ENCODE peak calls at places on chromosomes 4 and X, in five cellular contexts. T, R, S, Y and E are unnamed samples.

GRCh38 chrX:39903937-39904336 is 193.8 kb downstream of the BCOR start:
- DNase-seq in R (no peak), S (peak; percentile 32), T (peak; percentile 48), Y (no peak), E (no peak)

GRCh38 chrX:12080265-12080664 is 58.0 kb upstream of the FRMPD4 start:
- DNase-seq in S (peak; percentile 67), T (no peak), Y (peak; percentile 52), R (no peak), E (peak; percentile 53)

GRCh38 chrX:110992611-110993010 is 103.4 kb upstream of the PAK3 start:
- DNase-seq in Y (peak; percentile 5), S (peak; percentile 36), T (no peak), R (no peak), E (peak; percentile 14)

GRCh38 chrX:63475200-63475599 is 124.1 kb upstream of the SPIN4 start:
- DNase-seq in R (no peak), T (no peak), Y (peak; percentile 10), S (no peak), E (peak; percentile 1)

GRCh38 chr4:114316789-114317188 is 281.8 kb upstream of the UGT8 start:
- DNase-seq in T (no peak), R (no peak), Y (no peak), S (no peak), E (no peak)

GRCh38 chr4:55030606-55031005 is 94.8 kb downstream of the KDR start:
- DNase-seq in T (no peak), R (no peak), Y (no peak), S (no peak), E (no peak)

GRCh38 chr4:153781280-153781679 is 7.6 kb downstream of the SFRP2 start:
- DNase-seq in R (no peak), S (no peak), Y (no peak), T (no peak), E (no peak)

GRCh38 chr4:147299205-147299604 is 181.7 kb upstream of the EDNRA start:
- DNase-seq in S (no peak), T (no peak), Y (no peak), R (no peak), E (no peak)

GRCh38 chr4:109160494-109160893 is 142.0 kb downstream of the COL25A1 start:
- DNase-seq in Y (no peak), R (no peak), S (no peak), T (no peak), E (no peak)

GRCh38 chr4:118033148-118034060 is 882 bp upstream of the NDST3 start:
- DNase-seq in T (peak; percentile 56), S (peak; percentile 78), Y (peak; percentile 57), R (no peak), E (peak; percentile 14)

GRCh38 chr4:44447563-44448504 is 775 bp downstream of the KCTD8 start:
- DNase-seq in T (peak; percentile 12), S (peak; percentile 2), R (peak; percentile 10), Y (peak; percentile 10), E (no peak)

GRCh38 chr4:160423879-160424451 is 1321.1 kb downstream of the RAPGEF2 start:
- DNase-seq in T (no peak), S (no peak), Y (peak; percentile 1), R (no peak), E (no peak)
- H3K4me3 ChIP-seq in T (no peak overlapping the region), S (no peak overlapping the region), Y (no peak overlapping the region), R (no peak overlapping the region), E (no peak overlapping the region)

GRCh38 chr4:98343640-98344039 is 82.5 kb downstream of the RAP1GDS1 start:
- DNase-seq in T (no peak), S (peak; percentile 66), R (no peak), Y (no peak), E (no peak)
- H3K4me3 ChIP-seq in T (no peak overlapping the region), S (no peak overlapping the region), R (no peak overlapping the region), Y (no peak overlapping the region), E (no peak overlapping the region)

DNA sequence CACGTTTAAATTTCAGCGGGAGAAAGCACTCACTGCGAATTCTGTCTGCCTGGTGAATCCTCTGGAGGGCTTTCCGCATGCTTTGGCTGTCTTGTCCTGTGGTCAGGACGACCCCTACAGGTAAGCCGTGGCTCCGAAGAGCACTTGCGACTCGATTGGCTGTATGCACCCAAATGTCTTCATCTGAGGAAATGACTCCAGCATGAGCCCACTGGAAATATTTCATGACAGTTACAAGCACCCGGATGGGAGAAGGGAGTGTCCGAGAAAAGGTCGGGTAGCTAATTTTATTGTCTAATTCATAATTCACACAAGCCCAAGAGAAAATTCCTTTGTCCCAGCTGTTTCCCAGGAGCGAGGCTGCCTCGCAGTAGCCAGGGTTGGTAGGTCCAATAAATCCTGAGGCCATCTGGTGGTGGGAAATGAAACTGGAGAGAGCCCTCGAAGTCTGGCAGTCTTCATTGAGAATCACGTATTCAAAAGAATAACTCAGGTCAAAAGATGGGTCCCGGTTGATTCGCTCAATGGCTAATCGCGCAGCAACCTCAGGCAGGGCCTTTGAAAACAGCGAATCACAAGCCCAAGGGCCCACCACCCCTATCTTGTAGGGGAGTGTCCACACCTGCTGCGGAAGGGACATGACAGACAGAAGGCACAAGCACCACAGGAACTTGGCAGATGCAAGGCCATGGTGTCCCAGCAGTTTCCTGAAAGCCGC is 6.6 kb downstream of the GUCY2F start:
- DNase-seq in S (peak; percentile 64), T (peak; percentile 36), Y (peak; percentile 51), R (peak; percentile 14), E (peak; percentile 32)
- H3K4me3 ChIP-seq in S (no peak overlapping the region), T (no peak overlapping the region), Y (no peak overlapping the region), R (peak overlapping the region; percentile 17), E (no peak overlapping the region)

DNA sequence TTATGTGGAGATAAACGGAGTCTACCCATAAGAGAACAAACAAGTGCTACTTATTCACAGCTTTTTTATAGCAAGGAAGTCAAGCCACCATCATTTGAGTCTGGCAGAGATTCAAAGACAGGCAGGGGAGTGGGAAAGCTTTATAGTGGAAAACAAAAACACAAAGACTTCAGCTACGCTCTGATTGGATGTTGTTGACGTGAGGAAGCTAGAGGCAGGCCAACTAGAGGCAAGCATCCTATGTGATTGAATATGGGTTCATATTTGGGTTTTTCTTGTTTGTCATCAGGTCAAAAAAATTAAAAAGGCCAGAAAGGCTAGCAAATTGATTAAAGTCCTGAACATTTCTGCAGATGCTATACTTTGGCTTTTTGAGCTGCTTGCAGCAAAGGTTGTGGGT is 709 bp upstream of the TCEAL4 start:
- DNase-seq in S (peak; percentile 1), Y (peak; percentile 15), R (no peak), T (no peak), E (peak; percentile 22)
- H3K4me3 ChIP-seq in S (peak overlapping the region; percentile 91), Y (peak overlapping the region; percentile 72), R (peak overlapping the region; percentile 70), T (no peak overlapping the region), E (peak overlapping the region; percentile 76)

DNA sequence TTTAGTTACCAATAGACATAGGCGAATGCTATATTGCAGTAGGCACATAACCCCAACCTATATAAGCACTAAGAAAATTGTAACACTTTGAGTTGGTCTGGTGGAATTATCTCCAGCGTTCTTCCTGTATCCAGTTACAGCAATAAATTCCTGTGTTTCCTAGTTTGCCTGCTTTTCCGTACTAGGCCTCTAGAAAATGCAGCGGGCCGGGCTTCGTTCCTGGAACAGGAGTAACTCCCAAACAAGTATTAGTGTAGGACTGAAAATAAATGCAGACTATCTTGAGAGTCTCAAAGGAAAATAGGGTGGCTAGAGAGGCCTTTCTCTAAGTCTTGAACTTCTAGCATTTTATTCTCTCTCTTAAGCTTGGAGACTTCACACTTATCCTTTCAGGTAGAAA is 159.8 kb downstream of the OR13H1 start:
- DNase-seq in R (no peak), S (peak; percentile 4), T (no peak), Y (no peak), E (peak; percentile 57)
- H3K4me3 ChIP-seq in R (no peak overlapping the region), S (peak overlapping the region; percentile 85), T (peak overlapping the region; percentile 54), Y (no peak overlapping the region), E (peak overlapping the region; percentile 34)

DNA sequence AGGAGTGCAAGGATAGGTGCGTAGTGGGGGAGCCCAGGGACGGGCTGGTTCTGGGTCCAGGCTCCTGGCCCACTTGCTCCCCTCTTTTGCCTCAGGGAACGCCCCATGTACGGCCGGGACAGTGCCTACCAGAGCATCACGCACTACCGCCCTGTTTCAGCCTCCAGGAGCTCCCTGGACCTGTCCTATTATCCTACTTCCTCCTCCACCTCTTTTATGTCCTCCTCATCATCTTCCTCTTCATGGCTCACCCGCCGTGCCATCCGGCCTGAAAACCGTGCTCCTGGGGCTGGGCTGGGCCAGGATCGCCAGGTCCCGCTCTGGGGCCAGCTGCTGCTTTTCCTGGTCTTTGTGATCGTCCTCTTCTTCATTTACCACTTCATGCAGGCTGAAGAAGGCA is 1.7 kb downstream of the EMD start:
- DNase-seq in Y (no peak), T (no peak), S (no peak), R (no peak), E (no peak)
- H3K4me3 ChIP-seq in Y (peak overlapping the region; percentile 74), T (peak overlapping the region; percentile 77), S (peak overlapping the region; percentile 86), R (peak overlapping the region; percentile 83), E (no peak overlapping the region)

DNA sequence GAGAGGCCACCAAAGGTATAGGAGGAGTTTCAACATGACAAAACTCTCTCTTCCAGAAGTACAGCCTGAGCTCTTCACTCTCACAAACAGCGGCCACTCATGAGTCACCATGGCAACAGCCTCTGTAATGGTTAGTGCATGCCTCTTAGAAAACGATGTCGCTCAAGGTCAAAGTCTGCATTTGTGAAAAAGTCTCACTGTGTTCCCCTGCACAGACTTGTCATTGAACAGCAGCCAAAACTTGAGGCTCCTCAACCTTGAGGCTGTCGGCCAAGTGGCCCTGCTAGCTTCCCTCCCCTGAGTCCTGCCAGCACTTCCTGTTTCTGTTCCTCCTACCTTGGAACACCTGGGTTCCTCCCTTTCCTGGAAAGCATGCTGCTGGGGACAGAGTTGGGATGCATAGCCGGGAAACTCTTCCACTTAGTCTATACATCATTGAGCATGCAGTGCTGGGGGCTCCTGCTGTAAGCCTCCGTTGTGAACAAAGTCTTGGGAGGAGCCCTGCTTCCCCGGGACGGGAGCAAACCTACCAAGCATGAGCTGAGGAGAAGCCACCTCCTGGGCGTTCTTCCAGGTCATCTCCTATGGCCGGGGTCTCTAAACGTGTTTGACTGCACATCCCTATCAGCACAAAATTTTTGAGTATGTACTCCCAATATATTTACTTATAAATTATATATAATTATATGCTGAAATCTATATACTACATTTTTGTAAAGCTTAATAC is 66.7 kb downstream of the ING2 start:
- DNase-seq in T (no peak), R (no peak), Y (peak; percentile 54), S (peak; percentile 62), E (peak; percentile 18)
- H3K4me3 ChIP-seq in T (no peak overlapping the region), R (no peak overlapping the region), Y (no peak overlapping the region), S (no peak overlapping the region), E (no peak overlapping the region)

GRCh38 chr4:30726090-30726668 is 6.0 kb downstream of the PCDH7 start:
- DNase-seq in R (no peak), T (no peak), S (peak; percentile 44), Y (peak; percentile 39), E (peak; percentile 67)
- H3K4me3 ChIP-seq in R (peak overlapping the region; percentile 65), T (no peak overlapping the region), S (no peak overlapping the region), Y (no peak overlapping the region), E (peak overlapping the region; percentile 18)